ENCODE peak calls at places on chromosomes 4 and X, in five cellular contexts. V is RPMI7951, Y is HCEC 1CT, X is skeletal muscle cell, T is NCI-H510A. P is an unnamed sample.

GRCh38 chr4:71050809-71051208 is 57.4 kb downstream of the DCK start:
- DNase-seq in Y (no peak), V (no peak), X (no peak), T (no peak), P (no peak)

GRCh38 chr4:124325676-124326075 is 386.9 kb downstream of the ANKRD50 start:
- DNase-seq in T (no peak), Y (no peak), V (peak; percentile 2), X (no peak), P (no peak)

GRCh38 chrX:47200385-47201150 is 6.9 kb downstream of the UBA1 start:
- DNase-seq in X (peak; percentile 39), T (no peak), V (peak; percentile 22), Y (no peak), P (no peak)

GRCh38 chrX:130654409-130654970 is 248.5 kb downstream of the ENOX2 start:
- DNase-seq in Y (no peak), V (no peak), X (no peak), T (no peak), P (peak; percentile 46)

GRCh38 chrX:75649829-75650228 is 127.0 kb upstream of the ZDHHC15 start:
- DNase-seq in X (no peak), T (no peak), V (no peak), Y (no peak), P (no peak)

GRCh38 chr4:183185018-183185417 is 86.0 kb downstream of the WWC2 start:
- DNase-seq in T (no peak), X (no peak), Y (no peak), V (no peak), P (no peak)

GRCh38 chr4:27084685-27085356 is 224.2 kb downstream of the STIM2 start:
- DNase-seq in V (peak; percentile 12), T (no peak), Y (no peak), X (no peak), P (peak; percentile 64)

GRCh38 chrX:20989361-20989760 is 384.9 kb upstream of the CNKSR2 start:
- DNase-seq in X (no peak), Y (peak; percentile 20), T (no peak), V (peak; percentile 15), P (no peak)

GRCh38 chr4:73891739-73892405 is 22.7 kb downstream of the CXCL1 start:
- DNase-seq in X (peak; percentile 86), T (no peak), Y (peak; percentile 67), V (peak; percentile 39), P (peak; percentile 26)

GRCh38 chrX:125090046-125090445 is 229.6 kb upstream of the TEX13C start:
- DNase-seq in V (peak; percentile 43), Y (no peak), T (no peak), X (peak; percentile 7), P (peak; percentile 19)

GRCh38 chr4:10664408-10664807 is 20.2 kb downstream of the CLNK start:
- DNase-seq in V (no peak), X (peak; percentile 79), Y (peak; percentile 59), T (no peak), P (no peak)

GRCh38 chrX:65644621-65645287 is 22.7 kb upstream of the MSN start:
- DNase-seq in V (peak; percentile 91), Y (peak; percentile 60), T (no peak), X (peak; percentile 57), P (peak; percentile 61)

GRCh38 chrX:46758163-46758955 is 559 bp downstream of the SLC9A7 start:
- DNase-seq in Y (peak; percentile 6), V (no peak), T (no peak), X (no peak), P (no peak)

GRCh38 chr4:3037957-3038451 is 36.3 kb downstream of the HTT-AS start:
- DNase-seq in X (no peak), T (no peak), Y (no peak), V (peak; percentile 17), P (peak; percentile 26)

GRCh38 chrX:152832520-152832919 is 1.7 kb downstream of the NSDHL start:
- DNase-seq in T (no peak), X (no peak), Y (no peak), V (no peak), P (no peak)

GRCh38 chrX:153870791-153871360 is 15.1 kb downstream of the L1CAM start:
- DNase-seq in V (no peak), T (no peak), Y (no peak), X (no peak), P (no peak)

GRCh38 chrX:50770702-50771101 is 43.3 kb downstream of the SHROOM4 start:
- DNase-seq in X (no peak), Y (no peak), T (no peak), V (no peak), P (no peak)

GRCh38 chr4:102503301-102503746 is 2.2 kb downstream of the NFKB1 start:
- DNase-seq in T (no peak), X (no peak), Y (no peak), V (no peak), P (no peak)

GRCh38 chr4:109648266-109648996 is 54.8 kb downstream of the CASP6 start:
- DNase-seq in Y (no peak), X (no peak), T (no peak), V (no peak), P (no peak)

GRCh38 chr4:52425751-52426326 is 233.3 kb downstream of the USP46 start:
- DNase-seq in T (no peak), X (no peak), V (no peak), Y (no peak), P (peak; percentile 75)

GRCh38 chrX:11287505-11287904 is 5.7 kb upstream of the AMELX start:
- DNase-seq in Y (peak; percentile 6), X (no peak), V (no peak), T (no peak), P (no peak)

GRCh38 chrX:17030092-17030491 is 83.6 kb downstream of the REPS2 start:
- DNase-seq in V (no peak), X (no peak), Y (no peak), T (no peak), P (no peak)

GRCh38 chr4:58061967-58062366 is 951.8 kb upstream of the IGFBP7 start:
- DNase-seq in V (no peak), T (no peak), Y (no peak), X (no peak), P (no peak)

GRCh38 chr4:58587856-58588255 is 1477.7 kb upstream of the IGFBP7 start:
- DNase-seq in Y (no peak), X (no peak), T (no peak), V (no peak), P (no peak)

GRCh38 chr4:55122235-55122634 is 3.2 kb downstream of the KDR start:
- DNase-seq in T (no peak), Y (no peak), V (no peak), X (no peak), P (no peak)

GRCh38 chr4:158995963-158996362 is 106.9 kb upstream of the RAPGEF2 start:
- DNase-seq in T (no peak), X (no peak), Y (no peak), V (no peak), P (no peak)

GRCh38 chr4:180610317-180610716 is 1632.9 kb upstream of the TENM3 start:
- DNase-seq in V (no peak), Y (no peak), T (no peak), X (no peak), P (no peak)

GRCh38 chrX:39905475-39905889 is 192.3 kb downstream of the BCOR start:
- DNase-seq in Y (peak; percentile 25), V (no peak), T (no peak), X (no peak), P (no peak)

GRCh38 chr4:120873554-120873953 is 49.0 kb downstream of the PRDM5 start:
- DNase-seq in X (no peak), T (no peak), Y (no peak), V (no peak), P (peak; percentile 7)

GRCh38 chr4:102501176-102501634 is at the start of gene NFKB1:
- DNase-seq in Y (peak; percentile 63), X (peak; percentile 39), T (no peak), V (peak; percentile 78), P (peak; percentile 69)

GRCh38 chr4:13484749-13485345 is 707 bp upstream of the RAB28 start:
- DNase-seq in T (no peak), V (no peak), Y (peak; percentile 11), X (no peak), P (no peak)

GRCh38 chr4:67035501-67035900 is 509.8 kb downstream of the CENPC start:
- DNase-seq in Y (peak; percentile 13), T (no peak), X (peak; percentile 60), V (peak; percentile 51), P (peak; percentile 38)

GRCh38 chr4:70681730-70682129 is 6.6 kb upstream of the UTP3 start:
- DNase-seq in V (no peak), T (no peak), Y (no peak), X (no peak), P (no peak)

GRCh38 chr4:88812976-88813375 is 115.3 kb upstream of the NAP1L5 start:
- DNase-seq in X (no peak), V (no peak), Y (no peak), T (no peak), P (no peak)

GRCh38 chr4:48122756-48123155 is 11.3 kb downstream of the TXK start:
- DNase-seq in V (no peak), T (no peak), X (no peak), Y (no peak), P (no peak)

P was measured in A673.